ENCODE peak calls at places on chromosomes 1 and 21, in four cellular contexts. G, I, Q and R are unnamed samples.

GRCh38 chr1:93774707-93775106 is 93.1 kb upstream of the BCAR3 start:
- DNase-seq in G (no peak), I (no peak), Q (no peak), R (no peak)

GRCh38 chr1:161082996-161083742 is 6.2 kb downstream of the NECTIN4 start:
- DNase-seq in G (peak), I (no peak), Q (peak), R (peak)

GRCh38 chr21:44524412-44525371 is 15.3 kb downstream of the KRTAP10-1 start:
- DNase-seq in G (no peak), I (no peak), Q (no peak), R (no peak)

GRCh38 chr1:182217967-182218366 is 156.5 kb upstream of the ZNF648 start:
- DNase-seq in G (no peak), I (no peak), Q (no peak), R (no peak)

GRCh38 chr1:85334962-85335361 is 58.5 kb upstream of the BCL10 start:
- DNase-seq in G (no peak), I (no peak), Q (no peak), R (no peak)

GRCh38 chr21:17613242-17613676 is 558 bp upstream of the BTG3 start:
- DNase-seq in G (no peak), I (no peak), Q (no peak), R (no peak)

GRCh38 chr1:31152181-31152768 is 86.8 kb upstream of the PUM1 start:
- DNase-seq in G (no peak), I (no peak), Q (peak), R (peak)

GRCh38 chr1:2386636-2387611 is 4.4 kb downstream of the MORN1 start:
- DNase-seq in G (no peak), I (no peak), Q (no peak), R (no peak)

GRCh38 chr1:9233241-9233941 is 1.2 kb upstream of the H6PD start:
- DNase-seq in G (no peak), I (no peak), Q (peak), R (no peak)

GRCh38 chr1:54806931-54807611 is 5.9 kb upstream of the TTC22 start:
- DNase-seq in G (no peak), I (no peak), Q (no peak), R (no peak)

GRCh38 chr21:46099476-46099875 is 1.6 kb downstream of the COL6A2 start:
- DNase-seq in G (no peak), I (no peak), Q (peak), R (no peak)

GRCh38 chr1:66761273-66761672 is 9.0 kb downstream of the DYNLT5 start:
- DNase-seq in G (no peak), I (no peak), Q (no peak), R (no peak)

GRCh38 chr21:44420416-44421205 is 34.7 kb upstream of the LRRC3 start:
- DNase-seq in G (no peak), I (no peak), Q (no peak), R (no peak)

GRCh38 chr1:26287033-26287711 is 7.3 kb downstream of the SH3BGRL3 start:
- DNase-seq in G (peak), I (no peak), Q (no peak), R (no peak)

GRCh38 chr1:156496211-156496761 is 4.3 kb downstream of the MEF2D start:
- DNase-seq in G (no peak), I (no peak), Q (no peak), R (no peak)

GRCh38 chr1:154941332-154941995 is 4.9 kb upstream of the PMVK start:
- DNase-seq in G (peak), I (no peak), Q (peak), R (no peak)

GRCh38 chr1:205492201-205492667 is 12.2 kb upstream of the CDK18 start:
- DNase-seq in G (no peak), I (no peak), Q (peak), R (no peak)

GRCh38 chr1:244388961-244389360 is 62.7 kb downstream of the ADSS2 start:
- DNase-seq in G (no peak), I (no peak), Q (no peak), R (no peak)

GRCh38 chr1:156122519-156123355 is 8.2 kb downstream of the LMNA start:
- DNase-seq in G (peak), I (no peak), Q (peak), R (no peak)

GRCh38 chr21:44568261-44568660 is 5.3 kb upstream of the KRTAP10-4 start:
- DNase-seq in G (no peak), I (no peak), Q (no peak), R (no peak)

GRCh38 chr1:67713071-67713806 is 28.2 kb downstream of the GADD45A start:
- DNase-seq in G (peak), I (no peak), Q (peak), R (peak)

GRCh38 chr1:41313661-41314131 is 47.5 kb upstream of the FOXO6 start:
- DNase-seq in G (peak), I (peak), Q (peak), R (peak)

GRCh38 chr1:185539277-185539943 is 194.8 kb upstream of the HMCN1 start:
- DNase-seq in G (no peak), I (no peak), Q (no peak), R (no peak)

GRCh38 chr1:22773981-22774471 is 63.4 kb downstream of the EPHB2 start:
- DNase-seq in G (no peak), I (no peak), Q (no peak), R (no peak)

GRCh38 chr1:204712718-204713430 is 27.3 kb upstream of the LRRN2 start:
- DNase-seq in G (no peak), I (no peak), Q (no peak), R (no peak)

GRCh38 chr1:22971161-22972062 is 1.3 kb downstream of the LACTBL1 start:
- DNase-seq in G (no peak), I (no peak), Q (no peak), R (no peak)

GRCh38 chr1:145777357-145778145 is 46.3 kb downstream of the RNF115 start:
- DNase-seq in G (no peak), I (no peak), Q (no peak), R (no peak)

GRCh38 chr1:165564561-165564960 is 20.8 kb downstream of the LRRC52 start:
- DNase-seq in G (no peak), I (no peak), Q (no peak), R (no peak)

GRCh38 chr1:77388655-77389054 is 106.8 kb downstream of the AK5 start:
- DNase-seq in G (no peak), I (no peak), Q (no peak), R (no peak)

GRCh38 chr1:107704911-107705310 is 260.1 kb downstream of the VAV3 start:
- DNase-seq in G (no peak), I (no peak), Q (no peak), R (no peak)

GRCh38 chr1:113912594-113913311 is 7.6 kb downstream of the DCLRE1B start:
- DNase-seq in G (no peak), I (no peak), Q (no peak), R (no peak)

GRCh38 chr1:18725231-18725895 is 94.7 kb downstream of the PAX7 start:
- DNase-seq in G (no peak), I (no peak), Q (no peak), R (no peak)

GRCh38 chr1:118992868-118993711 is 4.9 kb upstream of the TBX15 start:
- DNase-seq in G (no peak), I (no peak), Q (no peak), R (no peak)

GRCh38 chr1:25360596-25361581 is 22.8 kb downstream of the TMEM50A start:
- DNase-seq in G (peak), I (no peak), Q (no peak), R (no peak)

GRCh38 chr1:59173721-59174120 is 123.2 kb upstream of the FGGY start:
- DNase-seq in G (no peak), I (no peak), Q (no peak), R (no peak)

GRCh38 chr1:202349263-202349928 is 897 bp downstream of the PPP1R12B start:
- DNase-seq in G (peak), I (no peak), Q (peak), R (peak)

GRCh38 chr1:19756480-19756879 is 43.2 kb downstream of the TMCO4 start:
- DNase-seq in G (no peak), I (no peak), Q (no peak), R (no peak)

GRCh38 chr1:89633745-89634625 is 1.1 kb downstream of the LRRC8C start:
- DNase-seq in G (peak), I (no peak), Q (no peak), R (peak)

GRCh38 chr1:221712776-221713431 is 29.0 kb downstream of the DUSP10 start:
- DNase-seq in G (no peak), I (no peak), Q (no peak), R (no peak)
- TF ChIP-seq EP300 in G (no peak), I (no peak), Q (no peak), R (no peak)

DNA sequence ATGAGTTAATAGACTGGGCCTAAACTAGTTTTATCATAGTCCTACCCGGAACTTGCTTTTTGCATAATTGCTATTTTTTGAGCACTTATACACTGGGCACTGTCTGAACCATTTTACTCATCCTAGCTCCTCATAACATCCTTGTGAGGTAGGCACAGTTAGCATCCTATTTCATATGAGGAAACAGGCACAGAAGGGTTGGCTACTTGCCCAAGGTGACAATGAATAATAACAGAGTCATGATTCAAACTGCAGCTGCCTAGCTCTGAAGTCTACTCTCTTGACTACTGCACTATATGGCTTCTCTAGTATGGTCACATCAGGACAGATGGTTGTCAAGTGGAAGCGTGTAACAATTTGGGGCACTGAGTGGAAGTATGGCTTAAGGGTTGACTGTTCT is 18.2 kb upstream of the RC3H1 start:
- DNase-seq in G (no peak), I (no peak), Q (no peak), R (peak)
- TF ChIP-seq RNF2 in G (no peak), I (no peak), Q (no peak), R (no peak)

GRCh38 chr21:18663663-18664062 is 260.1 kb upstream of the TMPRSS15 start:
- DNase-seq in G (no peak), I (no peak), Q (no peak), R (no peak)
- TF ChIP-seq EP300 in G (no peak), I (no peak), Q (no peak), R (no peak)

GRCh38 chr1:213303286-213303685 is 252.2 kb downstream of the RPS6KC1 start:
- DNase-seq in G (no peak), I (no peak), Q (no peak), R (no peak)
- TF ChIP-seq RNF2 in G (no peak), I (no peak), Q (no peak), R (no peak)

DNA sequence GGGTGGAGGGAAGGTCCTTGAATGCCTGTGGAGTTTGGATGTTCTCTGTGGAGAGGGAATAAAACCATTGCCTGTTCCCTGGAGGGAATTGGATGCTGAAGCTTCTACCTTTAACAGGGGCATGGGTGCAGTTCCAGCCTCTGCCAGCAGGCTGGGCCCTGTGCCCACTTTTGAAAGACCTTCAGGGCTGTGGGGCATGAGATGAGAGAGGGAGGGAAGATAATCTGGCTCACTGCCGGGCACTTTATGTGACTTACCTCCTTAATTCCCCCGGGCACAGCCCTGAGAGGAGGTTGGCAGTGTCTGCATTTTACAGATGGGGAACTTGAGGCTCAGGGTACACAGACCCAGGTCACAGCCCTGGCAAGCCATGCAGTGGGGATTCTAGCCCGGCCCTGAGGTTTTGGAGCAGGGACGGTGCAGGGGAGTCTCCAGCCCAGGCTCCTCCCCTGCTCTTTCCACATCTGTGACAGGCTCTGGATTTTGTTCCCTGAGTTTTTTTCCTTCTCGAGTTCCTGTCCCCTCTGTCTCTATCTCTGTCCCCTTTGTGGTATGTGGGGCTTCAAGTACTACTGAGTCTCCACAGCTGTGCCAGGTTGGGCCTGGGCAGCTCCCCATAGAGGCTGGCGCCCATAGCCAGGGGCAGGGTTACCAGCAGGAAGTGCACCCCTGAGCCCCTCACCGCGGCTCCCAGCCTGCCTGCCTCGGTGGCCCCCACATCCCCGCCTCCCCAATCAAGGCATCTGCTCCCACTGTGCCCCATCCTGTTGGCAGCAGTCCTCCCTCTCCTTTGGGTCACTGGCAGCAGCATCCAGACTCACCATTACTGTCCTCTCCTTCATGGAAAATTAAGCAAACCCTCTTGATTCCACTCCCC is 14.0 kb upstream of the THEMIS2 start:
- DNase-seq in G (peak), I (peak), Q (peak), R (peak)
- TF ChIP-seq EP300 in G (peak), I (no peak), Q (no peak), R (no peak)

GRCh38 chr1:3745071-3745470 is 7.2 kb upstream of the CCDC27 start:
- DNase-seq in G (no peak), I (no peak), Q (no peak), R (no peak)

GRCh38 chr1:3743826-3744225 is 8.4 kb upstream of the CCDC27 start:
- DNase-seq in G (no peak), I (no peak), Q (no peak), R (no peak)

GRCh38 chr1:3745590-3746381 is 6.5 kb upstream of the CCDC27 start:
- DNase-seq in G (peak), I (no peak), Q (no peak), R (no peak)

GRCh38 chr1:3743421-3743820 is 8.8 kb upstream of the CCDC27 start:
- DNase-seq in G (no peak), I (no peak), Q (no peak), R (no peak)

DNA sequence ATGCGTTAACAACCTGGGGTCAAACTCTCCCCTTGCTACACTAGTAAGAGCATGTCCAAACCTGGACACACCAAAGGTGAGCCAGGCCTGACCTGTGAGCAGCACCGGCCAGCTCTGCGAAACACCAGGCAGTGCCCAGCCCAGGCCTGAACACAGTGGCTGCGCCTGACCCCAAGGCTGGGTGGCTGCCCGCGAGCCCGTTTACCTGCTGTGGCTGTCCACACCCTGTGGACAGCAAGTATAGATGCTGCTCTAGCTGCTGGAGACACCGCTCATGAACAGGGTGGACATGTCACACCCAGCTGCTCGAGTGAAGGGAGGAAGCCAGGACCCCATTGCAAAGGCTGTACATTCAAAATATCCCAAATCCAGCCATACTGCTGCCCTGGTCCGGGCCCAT is 7.6 kb upstream of the CCDC27 start:
- DNase-seq in G (no peak), I (no peak), Q (no peak), R (no peak)
- TF ChIP-seq RNF2 in G (no peak), I (no peak), Q (no peak), R (no peak)

DNA sequence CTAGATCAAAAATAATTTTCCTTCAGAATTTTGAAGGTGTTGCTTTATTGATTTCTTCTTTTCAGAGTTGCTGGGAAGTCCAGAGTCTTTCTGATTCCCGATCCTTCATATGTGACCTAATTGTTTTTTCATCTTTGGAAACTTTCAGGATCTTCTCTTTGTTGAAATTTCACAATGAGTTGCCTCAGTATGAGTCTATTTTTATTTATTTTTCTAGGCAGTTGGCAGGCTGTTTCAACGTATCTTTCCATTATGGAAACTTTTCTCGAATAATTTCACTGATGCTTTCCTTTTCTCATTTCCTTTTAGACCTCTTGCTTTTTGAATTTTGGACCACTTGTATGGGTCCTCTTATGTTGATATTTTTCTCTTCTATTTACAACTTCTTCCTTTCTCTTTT is 354.3 kb downstream of the TGFB2 start:
- DNase-seq in G (no peak), I (no peak), Q (no peak), R (no peak)
- TF ChIP-seq EP300 in G (no peak), I (no peak), Q (no peak), R (no peak)

GRCh38 chr1:15444476-15445389 is 6.5 kb downstream of the CTRC start:
- DNase-seq in G (peak), I (no peak), Q (no peak), R (no peak)
- TF ChIP-seq RNF2 in G (no peak), I (no peak), Q (no peak), R (no peak)